ENCODE peak calls at places on chromosomes 11 and 22, in five cellular contexts. B is skeletal muscle cell, H is AG04450, D is choroid plexus epithelial cell, A is tibial artery. V is an unnamed sample.

GRCh38 chr11:82719316-82719715 is 14.3 kb downstream of the FAM181B start:
- DNase-seq in B (no peak), H (no peak), D (no peak), A (no peak), V (no peak)

GRCh38 chr11:10386361-10386760 is 68.7 kb upstream of the AMPD3 start:
- DNase-seq in B (no peak), H (no peak), D (no peak), A (no peak), V (no peak)

GRCh38 chr11:57269580-57270021 is 32.6 kb upstream of the APLNR start:
- DNase-seq in B (no peak), H (no peak), D (no peak), A (no peak), V (no peak)

GRCh38 chr11:28615542-28615941 is 507.4 kb downstream of the METTL15 start:
- DNase-seq in B (peak; percentile 49), H (no peak), D (no peak), A (no peak), V (no peak)

GRCh38 chr11:85137597-85137996 is 489.5 kb downstream of the DLG2 start:
- DNase-seq in B (no peak), H (no peak), D (no peak), A (no peak), V (no peak)

GRCh38 chr22:48803171-48803992 is 1024.3 kb downstream of the BRD1 start:
- DNase-seq in B (no peak), H (no peak), D (no peak), A (no peak), V (no peak)

GRCh38 chr22:44623771-44624510 is 78.1 kb upstream of the PRR5 start:
- DNase-seq in B (no peak), H (no peak), D (peak; percentile 37), A (no peak), V (no peak)

GRCh38 chr11:35122308-35122707 is 16.7 kb upstream of the CD44 start:
- DNase-seq in B (no peak), H (no peak), D (no peak), A (no peak), V (peak; percentile 96)

GRCh38 chr22:17368727-17369552 is at the start of gene CECR2:
- DNase-seq in B (no peak), H (no peak), D (peak; percentile 40), A (no peak), V (peak; percentile 17)

GRCh38 chr11:134206185-134206584 is 17.6 kb downstream of the NCAPD3 start:
- DNase-seq in B (no peak), H (no peak), D (no peak), A (no peak), V (no peak)

GRCh38 chr11:27367881-27368280 is 4.9 kb upstream of the CCDC34 start:
- DNase-seq in B (no peak), H (no peak), D (no peak), A (no peak), V (no peak)

GRCh38 chr11:34696876-34697275 is 76.0 kb downstream of the EHF start:
- DNase-seq in B (no peak), H (no peak), D (no peak), A (no peak), V (no peak)

GRCh38 chr22:34416321-34416900 is 496.1 kb upstream of the LARGE1 start:
- DNase-seq in B (no peak), H (no peak), D (no peak), A (no peak), V (no peak)

GRCh38 chr22:19844423-19845368 is 10.0 kb downstream of the GNB1L start:
- DNase-seq in B (no peak), H (no peak), D (peak; percentile 42), A (peak; percentile 83), V (no peak)

GRCh38 chr11:35932641-35933571 is 11.0 kb upstream of the LDLRAD3 start:
- DNase-seq in B (no peak), H (no peak), D (peak; percentile 34), A (no peak), V (no peak)

GRCh38 chr11:121656333-121657090 is 203.7 kb upstream of the SORL1-AS1 start:
- DNase-seq in B (no peak), H (no peak), D (peak; percentile 47), A (no peak), V (no peak)

GRCh38 chr11:83528225-83528624 is 242.1 kb upstream of the CCDC90B start:
- DNase-seq in B (no peak), H (no peak), D (no peak), A (no peak), V (no peak)

GRCh38 chr22:31867386-31868153 is 76.8 kb upstream of the YWHAH start:
- DNase-seq in B (no peak), H (no peak), D (no peak), A (no peak), V (no peak)

GRCh38 chr22:41311487-41311886 is 10.2 kb downstream of the ZC3H7B start:
- DNase-seq in B (no peak), H (no peak), D (no peak), A (no peak), V (no peak)

GRCh38 chr11:26399336-26399735 is 67.4 kb downstream of the ANO3 start:
- DNase-seq in B (no peak), H (no peak), D (no peak), A (no peak), V (no peak)

GRCh38 chr22:49138250-49138790 is 689.4 kb downstream of the BRD1 start:
- DNase-seq in B (no peak), H (no peak), D (no peak), A (no peak), V (no peak)

GRCh38 chr11:61679301-61679700 is 890 bp upstream of the DAGLA start:
- DNase-seq in B (no peak), H (no peak), D (peak; percentile 12), A (no peak), V (no peak)
- H3K4me3 ChIP-seq in B (no peak overlapping the region), H (no peak overlapping the region), D (no peak overlapping the region), A (no peak overlapping the region), V (no peak overlapping the region)

GRCh38 chr11:117220999-117221774 is 10.7 kb downstream of the PCSK7 start:
- DNase-seq in B (no peak), H (no peak), D (no peak), A (peak; percentile 91), V (no peak)
- H3K4me3 ChIP-seq in B (no peak overlapping the region), H (no peak overlapping the region), D (no peak overlapping the region), A (peak overlapping the region; percentile 38), V (no peak overlapping the region)

DNA sequence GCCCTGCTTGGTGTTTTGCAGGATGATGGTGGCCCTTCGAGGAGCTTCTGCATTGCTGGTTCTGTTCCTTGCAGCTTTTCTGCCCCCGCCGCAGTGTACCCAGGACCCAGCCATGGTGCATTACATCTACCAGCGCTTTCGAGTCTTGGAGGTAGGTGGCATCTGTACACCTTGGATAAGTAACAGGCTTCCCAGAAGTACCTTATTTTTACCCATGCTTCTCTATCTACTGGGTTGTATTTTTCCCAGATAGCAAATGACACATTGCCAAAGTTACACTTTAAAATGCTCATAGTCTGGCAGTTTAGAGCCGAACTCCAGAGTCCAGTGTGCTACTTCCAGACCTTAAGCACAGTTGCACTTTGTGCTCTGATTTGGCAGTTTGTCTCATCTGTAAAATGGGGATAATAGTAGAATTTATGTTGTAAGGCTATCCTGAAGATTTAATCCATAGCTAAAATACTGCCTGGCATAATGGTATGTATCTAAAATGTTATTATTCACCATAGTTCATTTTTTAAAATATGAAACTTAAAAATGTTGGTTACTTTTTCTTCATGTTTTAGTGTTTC is 634 bp downstream of the OLFML1 start:
- DNase-seq in B (no peak), H (no peak), D (no peak), A (no peak), V (no peak)
- H3K4me3 ChIP-seq in B (no peak overlapping the region), H (no peak overlapping the region), D (no peak overlapping the region), A (peak overlapping the region; percentile 41), V (no peak overlapping the region)

GRCh38 chr22:24156915-24157782 is 24.1 kb upstream of the SUSD2 start:
- DNase-seq in B (no peak), H (no peak), D (peak; percentile 73), A (peak; percentile 92), V (peak; percentile 93)
- H3K4me3 ChIP-seq in B (peak overlapping the region; percentile 61), H (peak overlapping the region; percentile 95), D (peak overlapping the region; percentile 74), A (peak overlapping the region; percentile 85), V (peak overlapping the region; percentile 61)

DNA sequence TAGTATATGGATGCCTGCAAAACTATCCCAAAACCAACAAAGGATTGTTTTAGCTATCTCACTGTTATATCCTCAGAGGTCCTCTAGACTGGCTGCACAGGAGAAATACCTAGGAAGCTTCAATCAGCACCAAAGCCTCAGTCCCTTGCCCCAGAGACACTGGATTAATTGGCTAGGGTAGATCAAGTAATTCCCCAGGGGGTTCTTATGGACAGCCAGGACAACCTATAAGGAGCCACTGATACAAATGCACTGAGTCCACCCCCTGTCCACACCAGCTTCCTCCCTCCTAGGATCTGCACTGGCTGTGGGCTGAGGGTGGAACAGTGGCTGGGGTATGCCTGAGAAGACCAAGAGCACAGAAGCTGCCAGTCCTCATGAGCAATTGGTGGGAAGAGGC is 16.3 kb downstream of the ADORA2A start:
- DNase-seq in B (no peak), H (no peak), D (no peak), A (peak; percentile 3), V (no peak)
- H3K4me3 ChIP-seq in B (no peak overlapping the region), H (no peak overlapping the region), D (no peak overlapping the region), A (no peak overlapping the region), V (no peak overlapping the region)

GRCh38 chr11:37282367-37282766 is 684.3 kb upstream of the RAG2 start:
- DNase-seq in B (no peak), H (no peak), D (no peak), A (no peak), V (no peak)
- H3K4me3 ChIP-seq in B (no peak overlapping the region), H (no peak overlapping the region), D (no peak overlapping the region), A (no peak overlapping the region), V (no peak overlapping the region)

GRCh38 chr11:22715971-22716370 is 49.6 kb downstream of the GAS2 start:
- DNase-seq in B (no peak), H (no peak), D (no peak), A (no peak), V (no peak)
- H3K4me3 ChIP-seq in B (no peak overlapping the region), H (no peak overlapping the region), D (no peak overlapping the region), A (no peak overlapping the region), V (no peak overlapping the region)

GRCh38 chr22:22712092-22712658 is 67.8 kb downstream of the GGTLC2 start:
- DNase-seq in B (no peak), H (no peak), D (no peak), A (peak; percentile 38), V (no peak)
- H3K4me3 ChIP-seq in B (no peak overlapping the region), H (no peak overlapping the region), D (no peak overlapping the region), A (no peak overlapping the region), V (no peak overlapping the region)

DNA sequence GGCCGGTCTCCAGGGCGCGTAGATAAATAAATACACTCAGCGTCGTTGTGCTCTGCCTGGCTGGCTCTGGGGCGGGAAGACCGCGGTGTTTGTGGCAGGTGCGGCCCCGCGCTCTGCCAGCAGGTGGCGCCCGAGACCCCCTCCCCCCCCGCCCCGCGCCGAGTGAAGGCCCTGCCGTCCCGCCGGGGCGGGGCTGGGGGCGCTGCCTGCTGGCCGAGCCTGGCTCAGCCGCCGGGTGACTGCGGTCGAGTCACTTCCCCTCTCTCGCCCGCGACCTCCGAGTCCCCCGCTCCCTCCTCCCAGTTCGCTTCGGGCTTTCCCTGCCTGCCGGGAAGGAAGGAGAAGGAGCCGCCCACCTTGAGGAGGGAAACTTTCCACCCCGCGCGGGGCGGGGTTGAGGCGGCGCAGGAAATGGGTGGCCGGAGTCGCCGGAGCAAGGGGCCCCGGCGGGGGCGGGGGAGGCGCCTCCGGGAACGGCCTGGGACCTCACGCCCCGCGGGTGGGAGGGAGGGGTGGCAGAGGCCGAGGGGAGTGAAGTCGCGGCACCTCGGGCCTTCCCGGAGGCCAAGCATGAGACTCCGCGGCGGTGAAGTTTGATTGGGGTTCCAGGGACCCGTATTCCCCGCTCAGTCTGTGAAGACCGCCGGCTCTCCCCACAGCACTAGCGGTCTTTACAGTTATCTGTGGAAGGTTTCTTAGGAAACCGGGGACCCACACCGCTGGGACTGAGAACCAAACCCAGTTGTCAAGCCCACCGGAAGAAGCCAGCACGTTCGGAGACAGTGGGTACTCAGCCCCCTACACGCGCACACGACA is 1.5 kb upstream of the EHBP1L1 start:
- DNase-seq in B (peak; percentile 84), H (peak; percentile 86), D (peak; percentile 95), A (peak; percentile 97), V (peak; percentile 83)
- H3K4me3 ChIP-seq in B (peak overlapping the region; percentile 54), H (peak overlapping the region; percentile 77), D (peak overlapping the region; percentile 93), A (peak overlapping the region; percentile 96), V (peak overlapping the region; percentile 94)